ENCODE peak calls at places on chromosomes 4 and X, in seven cellular contexts. G, Y, X, Z, B, I and V are unnamed samples.

GRCh38 chr4:26141101-26141830 is 179.5 kb upstream of the RBPJ start:
- DNase-seq in G (no peak), Y (no peak), X (no peak), Z (no peak), B (no peak), I (no peak), V (peak)

GRCh38 chr4:35516102-35516501 is 728.2 kb downstream of the ARAP2 start:
- DNase-seq in G (no peak), Y (no peak), X (no peak), Z (no peak), B (no peak), I (no peak), V (no peak)

GRCh38 chr4:95729596-95729995 is 110.3 kb upstream of the PDHA2 start:
- DNase-seq in G (no peak), Y (no peak), X (no peak), Z (no peak), B (no peak), I (no peak), V (no peak)

GRCh38 chrX:41526925-41527324 is 79.8 kb downstream of the NYX start:
- DNase-seq in G (no peak), Y (no peak), X (no peak), Z (no peak), B (no peak), I (no peak), V (no peak)

GRCh38 chr4:46648088-46648744 is 258.3 kb upstream of the GABRA2 start:
- DNase-seq in G (no peak), Y (peak), X (no peak), Z (peak), B (no peak), I (no peak), V (peak)

GRCh38 chr4:27217261-27217769 is 356.7 kb downstream of the STIM2 start:
- DNase-seq in G (no peak), Y (no peak), X (no peak), Z (no peak), B (peak), I (no peak), V (no peak)

GRCh38 chr4:6751611-6752485 is 30.7 kb upstream of the KIAA0232 start:
- DNase-seq in G (no peak), Y (no peak), X (no peak), Z (no peak), B (no peak), I (no peak), V (no peak)

GRCh38 chrX:40157228-40158035 is 59.7 kb upstream of the BCOR start:
- DNase-seq in G (no peak), Y (no peak), X (no peak), Z (no peak), B (no peak), I (no peak), V (peak)

GRCh38 chrX:74449322-74449936 is 28.1 kb downstream of the SLC16A2 start:
- DNase-seq in G (no peak), Y (no peak), X (no peak), Z (no peak), B (peak), I (peak), V (no peak)

GRCh38 chr4:179521937-179522336 is 2079.7 kb upstream of the AGA start:
- DNase-seq in G (no peak), Y (no peak), X (no peak), Z (no peak), B (no peak), I (no peak), V (no peak)

GRCh38 chr4:10083331-10083769 is 33.2 kb downstream of the WDR1 start:
- DNase-seq in G (no peak), Y (no peak), X (no peak), Z (peak), B (no peak), I (no peak), V (no peak)

GRCh38 chr4:143404555-143404954 is 67.9 kb downstream of the GAB1 start:
- DNase-seq in G (no peak), Y (no peak), X (no peak), Z (no peak), B (no peak), I (no peak), V (no peak)

GRCh38 chr4:128665514-128665913 is 144.0 kb upstream of the JADE1 start:
- DNase-seq in G (no peak), Y (no peak), X (no peak), Z (no peak), B (peak), I (no peak), V (no peak)

GRCh38 chrX:103913356-103914020 is 48.9 kb upstream of the TMSB15B start:
- DNase-seq in G (no peak), Y (peak), X (peak), Z (no peak), B (no peak), I (no peak), V (no peak)

GRCh38 chr4:121698119-121698732 is 1.4 kb upstream of the ANXA5 start:
- DNase-seq in G (no peak), Y (peak), X (no peak), Z (no peak), B (no peak), I (no peak), V (no peak)

GRCh38 chr4:93994175-93994994 is 165.8 kb downstream of the ATOH1 start:
- DNase-seq in G (no peak), Y (no peak), X (no peak), Z (no peak), B (no peak), I (no peak), V (no peak)

GRCh38 chr4:164977243-164978164 is at the start of gene TRIM61:
- DNase-seq in G (no peak), Y (peak), X (no peak), Z (peak), B (peak), I (no peak), V (no peak)

GRCh38 chrX:105315301-105315700 is 94.8 kb upstream of the TEX13A start:
- DNase-seq in G (no peak), Y (peak), X (no peak), Z (no peak), B (peak), I (no peak), V (no peak)

GRCh38 chr4:152892985-152893384 is 43.1 kb upstream of the FHDC1 start:
- DNase-seq in G (no peak), Y (no peak), X (no peak), Z (no peak), B (no peak), I (no peak), V (no peak)
- H3K4me3 ChIP-seq in G (no peak), Y (no peak), X (no peak), Z (no peak), B (no peak), I (no peak), V (no peak)

DNA sequence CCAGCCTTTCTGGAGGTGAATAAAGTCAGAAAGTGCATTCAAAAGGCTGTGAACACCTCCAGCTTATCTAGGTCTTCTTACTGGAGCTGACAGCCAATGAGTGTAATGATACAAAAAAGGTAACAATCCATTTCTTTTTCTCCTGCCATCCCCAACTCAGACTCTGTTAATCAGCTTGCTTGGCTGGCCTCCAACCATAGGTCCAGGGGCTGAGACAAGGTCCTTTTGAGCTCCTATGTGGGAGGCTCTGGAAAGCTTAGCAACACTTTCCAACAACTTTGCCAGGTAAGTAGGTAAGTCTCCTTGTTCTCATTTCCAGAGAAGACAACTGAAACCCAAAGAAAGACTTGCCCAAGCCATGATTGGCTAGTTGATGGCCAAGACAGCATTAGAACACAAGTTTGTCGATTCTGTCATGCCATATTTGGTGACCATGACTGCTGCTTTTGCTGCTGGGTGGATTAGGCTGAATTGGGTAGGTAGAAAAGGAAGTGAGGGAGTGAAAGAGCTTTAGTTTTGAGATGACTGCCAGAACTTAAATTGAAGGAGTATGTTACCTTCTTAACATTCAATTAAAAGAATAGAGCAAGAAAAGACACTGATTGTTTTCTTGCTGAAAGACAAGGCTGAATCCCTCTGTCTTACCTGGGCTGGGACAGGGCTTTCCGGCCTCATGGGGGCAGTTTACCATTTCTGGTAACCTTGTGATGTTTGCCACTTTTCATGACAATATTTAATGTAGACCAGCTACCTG is 22.8 kb downstream of the VSIG4 start:
- DNase-seq in G (no peak), Y (no peak), X (no peak), Z (no peak), B (no peak), I (no peak), V (no peak)
- H3K4me3 ChIP-seq in G (no peak), Y (no peak), X (no peak), Z (no peak), B (no peak), I (no peak), V (no peak)

DNA sequence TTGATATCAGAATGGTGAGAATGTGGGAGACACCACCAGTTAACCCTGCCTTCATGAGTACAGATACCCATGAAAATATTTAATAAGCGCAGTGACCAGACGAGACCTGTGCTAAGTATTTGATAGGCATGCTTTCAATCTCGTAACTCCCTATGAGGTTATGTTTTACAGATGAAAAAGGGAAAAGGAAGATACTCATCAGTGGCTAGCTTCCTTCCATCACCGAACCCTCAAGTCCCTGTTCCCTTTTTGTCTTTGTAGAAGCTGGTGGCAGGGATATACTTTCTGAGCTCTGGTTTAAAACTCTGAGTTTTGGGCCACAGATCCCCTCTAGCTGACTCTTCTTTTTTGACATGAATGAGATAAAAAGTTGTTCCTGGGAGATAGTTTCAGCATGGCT is 26.3 kb downstream of the AFF1 start:
- DNase-seq in G (no peak), Y (no peak), X (no peak), Z (no peak), B (no peak), I (no peak), V (no peak)
- H3K4me3 ChIP-seq in G (no peak), Y (no peak), X (no peak), Z (no peak), B (no peak), I (no peak), V (no peak)

DNA sequence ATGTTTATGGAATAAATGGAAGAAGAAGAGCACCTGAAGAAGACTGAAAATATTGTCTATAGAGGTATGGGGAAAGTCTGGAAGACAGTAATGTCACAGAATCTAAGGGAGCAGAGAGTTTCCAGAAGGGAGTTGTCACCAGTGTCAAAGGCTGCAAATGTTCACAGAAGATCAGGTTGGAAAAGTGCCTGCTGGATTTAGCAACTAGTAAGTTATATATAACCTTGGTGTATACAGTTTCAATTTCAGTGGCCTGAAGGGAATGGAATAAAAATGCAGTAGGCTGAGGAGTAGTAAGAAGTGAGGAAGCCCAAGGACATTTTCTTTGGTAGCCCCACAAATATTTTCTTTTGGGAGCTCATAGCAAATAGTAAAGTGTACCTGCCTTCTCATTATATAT is 107.2 kb downstream of the SATL1 start:
- DNase-seq in G (no peak), Y (no peak), X (no peak), Z (no peak), B (no peak), I (no peak), V (no peak)
- H3K4me3 ChIP-seq in G (no peak), Y (no peak), X (no peak), Z (no peak), B (no peak), I (no peak), V (no peak)

DNA sequence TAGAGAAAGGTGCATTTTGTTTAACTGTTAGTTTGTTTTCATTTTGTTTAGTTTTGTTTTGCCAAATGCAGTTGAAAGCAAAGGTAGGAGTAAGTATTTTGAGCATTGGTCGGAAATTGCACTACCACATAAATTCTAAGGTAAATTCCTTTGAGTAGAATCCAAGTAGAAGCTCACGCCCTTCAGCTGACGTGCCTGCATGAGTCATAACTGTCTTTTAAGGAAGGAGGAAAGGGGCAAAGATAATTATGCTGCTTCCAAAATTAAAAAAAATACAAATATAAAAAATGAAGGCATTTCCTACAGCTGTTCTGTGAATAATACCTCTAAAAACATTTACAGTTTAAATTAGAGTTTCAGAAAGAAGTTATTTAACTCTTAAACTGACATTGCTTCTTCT is 110.2 kb upstream of the MYOZ2 start:
- DNase-seq in G (no peak), Y (peak), X (no peak), Z (peak), B (peak), I (peak), V (no peak)
- H3K4me3 ChIP-seq in G (peak), Y (no peak), X (no peak), Z (no peak), B (no peak), I (peak), V (no peak)

GRCh38 chr4:80070880-80071620 is 2.0 kb downstream of the ANTXR2 start:
- DNase-seq in G (no peak), Y (peak), X (no peak), Z (no peak), B (peak), I (no peak), V (no peak)

GRCh38 chr4:80072607-80073361 is at the start of gene ANTXR2:
- DNase-seq in G (peak), Y (peak), X (peak), Z (peak), B (peak), I (peak), V (peak)

GRCh38 chr4:80069837-80070788 is 2.9 kb downstream of the ANTXR2 start:
- DNase-seq in G (no peak), Y (peak), X (no peak), Z (no peak), B (peak), I (peak), V (no peak)

GRCh38 chr4:80071643-80072606 is 1.1 kb downstream of the ANTXR2 start:
- DNase-seq in G (no peak), Y (peak), X (peak), Z (peak), B (peak), I (no peak), V (peak)

DNA sequence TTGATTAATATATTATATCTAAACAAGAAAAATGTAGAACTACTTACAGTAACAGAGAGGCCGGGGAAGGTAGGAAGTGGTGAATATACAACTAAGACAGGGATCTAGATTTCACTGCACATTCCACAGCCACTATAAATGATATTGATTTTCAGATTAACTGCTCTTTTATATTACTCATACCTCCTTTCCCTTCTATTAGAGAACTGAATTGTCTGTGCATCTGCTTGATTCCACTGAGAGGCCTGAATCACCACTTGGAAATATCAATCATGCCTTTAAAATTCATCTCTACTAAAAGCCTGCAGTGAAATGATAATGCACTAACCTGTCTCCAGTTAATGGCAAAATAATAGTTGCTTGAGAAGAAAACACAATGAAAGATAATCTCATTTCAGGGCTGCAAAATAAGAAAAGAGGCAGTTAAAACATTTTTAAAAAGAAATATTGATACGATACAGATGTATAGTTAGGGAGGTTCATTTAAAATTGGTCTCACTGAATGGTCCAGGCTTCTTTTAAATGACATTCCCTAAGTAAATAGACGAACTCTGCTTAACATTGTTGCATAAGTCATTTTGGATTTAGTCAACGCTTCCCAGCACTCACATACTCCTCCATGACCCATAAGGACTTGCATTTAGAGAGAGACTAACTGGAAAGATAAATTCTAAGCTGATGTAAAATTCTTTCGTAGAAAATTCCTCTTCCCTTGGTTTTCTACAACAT is 3.8 kb downstream of the ANTXR2 start:
- DNase-seq in G (no peak), Y (peak), X (no peak), Z (no peak), B (peak), I (no peak), V (no peak)
- H3K4me3 ChIP-seq in G (no peak), Y (peak), X (no peak), Z (no peak), B (peak), I (no peak), V (no peak)

DNA sequence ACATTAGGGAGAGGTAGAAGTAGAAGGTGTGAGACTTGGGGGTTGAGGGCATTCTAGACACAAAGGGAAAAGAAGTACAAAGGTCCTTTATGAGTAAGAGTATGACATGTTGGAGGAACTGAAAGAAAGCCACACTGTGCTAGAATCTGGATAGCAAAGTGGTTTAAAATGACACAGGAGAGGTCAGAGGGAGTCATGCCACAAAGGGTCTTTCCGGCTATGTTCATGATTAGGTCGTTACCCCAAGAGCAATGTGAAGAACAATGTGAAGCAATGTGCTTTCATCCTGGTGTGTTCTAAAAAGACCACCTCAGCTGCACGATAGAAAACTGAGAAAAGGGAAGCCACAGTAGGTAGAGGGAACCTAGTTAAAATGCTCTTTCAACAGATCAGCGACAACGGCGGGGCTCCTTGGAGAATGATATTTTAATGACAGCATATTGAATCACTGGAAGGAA is 29.2 kb downstream of the SMIM14 start:
- DNase-seq in G (no peak), Y (no peak), X (no peak), Z (no peak), B (no peak), I (no peak), V (no peak)
- H3K4me3 ChIP-seq in G (no peak), Y (no peak), X (no peak), Z (no peak), B (no peak), I (no peak), V (no peak)

GRCh38 chr4:185211641-185212040 is 2.2 kb downstream of the SNX25 start:
- DNase-seq in G (no peak), Y (no peak), X (no peak), Z (no peak), B (no peak), I (no peak), V (no peak)
- H3K4me3 ChIP-seq in G (no peak), Y (peak), X (no peak), Z (peak), B (peak), I (peak), V (no peak)